ENCODE peak calls at places on chromosome 21, in five cellular contexts. L is heart left ventricle, R is uterus, D is PC-9, G is cardiac muscle cell. B is an unnamed sample.

GRCh38 chr21:31180256-31181088 is 142.2 kb upstream of the KRTAP19-8 start:
- DNase-seq in L (no peak), R (no peak), D (no peak), G (peak), B (no peak)

GRCh38 chr21:27633631-27634030 is 666.7 kb upstream of the ADAMTS5 start:
- DNase-seq in L (no peak), R (no peak), D (no peak), G (peak), B (no peak)

GRCh38 chr21:37207441-37208009 is 59.6 kb downstream of the VPS26C start:
- DNase-seq in L (peak), R (no peak), D (peak), G (no peak), B (no peak)

GRCh38 chr21:45900034-45900868 is 81.3 kb upstream of the COL6A1 start:
- DNase-seq in L (no peak), R (no peak), D (no peak), G (no peak), B (no peak)

GRCh38 chr21:27771938-27772505 is 805.1 kb upstream of the ADAMTS5 start:
- DNase-seq in L (no peak), R (no peak), D (no peak), G (no peak), B (no peak)

GRCh38 chr21:32300117-32300681 is 1.5 kb downstream of the MRAP start:
- DNase-seq in L (no peak), R (no peak), D (no peak), G (no peak), B (no peak)

GRCh38 chr21:36730291-36731281 is 31.7 kb downstream of the SIM2 start:
- DNase-seq in L (no peak), R (no peak), D (no peak), G (no peak), B (no peak)

GRCh38 chr21:45330075-45330781 is 42.5 kb upstream of the POFUT2 start:
- DNase-seq in L (peak), R (peak), D (peak), G (peak), B (no peak)

GRCh38 chr21:38460171-38460742 is 38.0 kb downstream of the ERG start:
- DNase-seq in L (peak), R (no peak), D (no peak), G (peak), B (no peak)

GRCh38 chr21:45256021-45256911 is 31.4 kb downstream of the POFUT2 start:
- DNase-seq in L (no peak), R (no peak), D (no peak), G (no peak), B (no peak)

GRCh38 chr21:39314155-39315027 is 959 bp upstream of the BRWD1 start:
- DNase-seq in L (peak), R (peak), D (peak), G (peak), B (peak)

GRCh38 chr21:39537571-39537970 is 75.2 kb upstream of the B3GALT5 start:
- DNase-seq in L (no peak), R (no peak), D (no peak), G (no peak), B (no peak)

GRCh38 chr21:46515109-46515508 is 56.4 kb downstream of the DIP2A start:
- DNase-seq in L (peak), R (peak), D (no peak), G (peak), B (peak)

GRCh38 chr21:14403681-14404318 is 20.9 kb upstream of the HSPA13 start:
- DNase-seq in L (no peak), R (no peak), D (no peak), G (peak), B (no peak)

GRCh38 chr21:38343691-38344090 is 86.9 kb downstream of the KCNJ15 start:
- DNase-seq in L (no peak), R (no peak), D (no peak), G (peak), B (no peak)

GRCh38 chr21:36917487-36918158 is 48.8 kb downstream of the HLCS start:
- DNase-seq in L (no peak), R (no peak), D (peak), G (peak), B (peak)

GRCh38 chr21:39430457-39430856 is 15.1 kb downstream of the LCA5L start:
- DNase-seq in L (no peak), R (no peak), D (no peak), G (no peak), B (no peak)

GRCh38 chr21:38639782-38640750 is 141.8 kb upstream of the ERG start:
- DNase-seq in L (no peak), R (no peak), D (no peak), G (no peak), B (no peak)

GRCh38 chr21:36859744-36860501 is 106.5 kb downstream of the HLCS start:
- DNase-seq in L (peak), R (peak), D (peak), G (peak), B (no peak)

GRCh38 chr21:23743821-23744220 is 1863.5 kb downstream of the MRPL39 start:
- DNase-seq in L (no peak), R (no peak), D (no peak), G (no peak), B (no peak)

GRCh38 chr21:25566645-25567044 is 40.6 kb downstream of the MRPL39 start:
- DNase-seq in L (no peak), R (no peak), D (no peak), G (no peak), B (no peak)

GRCh38 chr21:25563399-25564116 is 43.7 kb downstream of the MRPL39 start:
- DNase-seq in L (no peak), R (no peak), D (no peak), G (peak), B (no peak)

GRCh38 chr21:25565272-25566199 is 41.7 kb downstream of the MRPL39 start:
- DNase-seq in L (no peak), R (no peak), D (no peak), G (no peak), B (no peak)

GRCh38 chr21:25562660-25563059 is 44.6 kb downstream of the MRPL39 start:
- DNase-seq in L (no peak), R (no peak), D (no peak), G (no peak), B (no peak)

DNA sequence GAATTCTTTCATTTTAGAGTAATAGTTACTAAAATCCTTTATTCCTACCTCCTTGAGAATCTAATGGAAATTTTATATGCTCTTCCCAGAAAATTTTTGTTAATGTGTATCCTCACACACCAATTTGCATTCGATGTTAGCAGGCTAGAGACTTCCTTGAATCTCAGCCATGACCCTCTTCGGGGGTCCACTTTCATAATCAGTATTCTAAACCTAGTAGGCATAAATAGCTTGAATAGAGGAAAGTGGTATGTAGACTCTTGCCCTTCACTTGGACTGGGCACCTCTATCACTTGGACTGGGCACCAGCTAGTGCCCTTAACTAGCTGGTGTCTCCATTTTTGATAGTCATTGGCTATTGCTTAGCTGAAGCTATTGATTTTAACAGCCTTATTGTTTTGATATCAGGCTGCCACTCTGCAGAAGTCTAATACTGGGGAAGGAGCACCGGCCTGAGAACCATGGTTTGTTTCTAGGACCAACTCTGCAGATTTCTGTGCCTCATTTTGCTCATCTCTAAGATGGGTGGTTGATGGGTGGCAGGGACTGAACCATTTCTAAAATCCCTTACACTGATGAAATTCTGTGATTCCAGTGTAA is 42.8 kb downstream of the MRPL39 start:
- DNase-seq in L (no peak), R (no peak), D (no peak), G (no peak), B (no peak)
- H3K27ac ChIP-seq in L (no peak), R (no peak), D (no peak), G (no peak), B (no peak)

GRCh38 chr21:16420086-16420724 is 690.4 kb downstream of the USP25 start:
- DNase-seq in L (peak), R (peak), D (peak), G (peak), B (peak)
- H3K4me3 ChIP-seq in L (peak), R (peak), D (no peak), G (no peak), B (peak)

DNA sequence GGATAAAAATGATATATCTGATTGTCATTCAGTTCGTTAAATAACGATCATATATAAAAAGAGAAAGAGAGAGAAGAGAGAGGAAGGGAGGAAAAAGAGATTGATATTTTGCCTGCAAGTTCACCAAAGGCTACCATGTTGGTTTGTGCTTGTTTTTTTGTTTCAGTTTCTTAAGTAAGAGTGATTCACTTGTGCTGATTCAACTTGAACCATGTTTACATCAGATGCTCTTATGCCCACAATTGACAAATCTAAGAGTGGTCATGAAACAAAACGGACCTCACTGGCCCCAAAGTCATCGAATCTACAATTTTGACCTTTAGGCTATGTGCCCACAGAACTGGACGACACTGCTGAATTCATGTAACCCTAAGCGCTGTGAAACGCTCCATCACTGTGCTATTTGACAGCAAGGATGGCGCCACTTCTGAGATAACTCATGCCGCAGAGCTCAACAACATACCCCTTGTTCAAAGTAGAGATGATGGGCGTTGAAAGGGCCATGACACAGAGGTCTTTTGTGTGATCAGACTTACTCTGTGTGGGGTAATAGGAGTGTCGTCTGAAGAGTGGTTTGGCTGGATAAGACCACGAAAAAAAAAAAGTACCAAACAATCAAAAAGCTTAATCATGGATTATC is 481.4 kb downstream of the SETD4 start:
- DNase-seq in L (no peak), R (no peak), D (no peak), G (peak), B (no peak)
- H3K27ac ChIP-seq in L (no peak), R (no peak), D (no peak), G (no peak), B (no peak)

GRCh38 chr21:42317341-42317741 is 2.1 kb upstream of the TFF3 start:
- DNase-seq in L (no peak), R (no peak), D (no peak), G (no peak), B (no peak)
- H3K4me3 ChIP-seq in L (no peak), R (no peak), D (no peak), G (no peak), B (no peak)

GRCh38 chr21:29211205-29211604 is 80.8 kb downstream of the MAP3K7CL start:
- DNase-seq in L (no peak), R (no peak), D (no peak), G (no peak), B (no peak)
- H3K27ac ChIP-seq in L (no peak), R (no peak), D (no peak), G (no peak), B (no peak)

GRCh38 chr21:18244721-18245486 is at the start of gene CHODL:
- DNase-seq in L (peak), R (no peak), D (no peak), G (no peak), B (no peak)
- H3K4me3 ChIP-seq in L (peak), R (peak), D (no peak), G (peak), B (peak)

GRCh38 chr21:43882952-43883492 is 18.0 kb downstream of the AGPAT3 start:
- DNase-seq in L (no peak), R (no peak), D (no peak), G (no peak), B (no peak)
- H3K27ac ChIP-seq in L (no peak), R (no peak), D (no peak), G (peak), B (no peak)

GRCh38 chr21:33691945-33692594 is 49.8 kb downstream of the ITSN1 start:
- DNase-seq in L (no peak), R (no peak), D (no peak), G (no peak), B (no peak)
- H3K4me3 ChIP-seq in L (no peak), R (no peak), D (no peak), G (no peak), B (no peak)

GRCh38 chr21:17552410-17552809 is 39.6 kb downstream of the CXADR start:
- DNase-seq in L (no peak), R (no peak), D (no peak), G (no peak), B (no peak)

GRCh38 chr21:17550671-17551308 is 37.9 kb downstream of the CXADR start:
- DNase-seq in L (no peak), R (no peak), D (no peak), G (no peak), B (no peak)

GRCh38 chr21:17548262-17548661 is 35.4 kb downstream of the CXADR start:
- DNase-seq in L (peak), R (no peak), D (no peak), G (no peak), B (no peak)

GRCh38 chr21:17554619-17555472 is 42.0 kb downstream of the CXADR start:
- DNase-seq in L (no peak), R (no peak), D (no peak), G (no peak), B (no peak)

GRCh38 chr21:17554120-17554519 is 41.3 kb downstream of the CXADR start:
- DNase-seq in L (no peak), R (no peak), D (no peak), G (no peak), B (no peak)
- H3K27ac ChIP-seq in L (no peak), R (no peak), D (no peak), G (peak), B (peak)